ENCODE peak calls at places on chromosomes 11 and 22, in five cellular contexts. J, R, K, W and S are unnamed samples.

GRCh38 chr22:46815896-46816721 is 53.7 kb downstream of the TBC1D22A start:
- DNase-seq in J (peak), R (no peak), K (no peak), W (no peak), S (peak)

GRCh38 chr22:25002241-25002985 is 49.9 kb downstream of the KIAA1671 start:
- DNase-seq in R (no peak), W (no peak), J (no peak), K (no peak), S (no peak)

GRCh38 chr22:18057568-18058209 is 20.1 kb upstream of the PEX26 start:
- DNase-seq in W (peak), K (no peak), R (peak), J (peak), S (no peak)

GRCh38 chr11:36376315-36376887 is 80.3 kb downstream of the PRR5L start:
- DNase-seq in W (no peak), J (peak), K (peak), R (peak), S (no peak)

GRCh38 chr11:108654994-108655631 is 9.8 kb upstream of the DDX10 start:
- DNase-seq in W (no peak), J (peak), K (peak), R (peak), S (peak)

GRCh38 chr22:44462246-44463015 is 35.6 kb downstream of the RTL6 start:
- DNase-seq in J (no peak), W (no peak), K (no peak), R (no peak), S (no peak)

GRCh38 chr11:105401269-105401809 is 208.5 kb upstream of the GRIA4 start:
- DNase-seq in J (no peak), W (no peak), R (no peak), K (peak), S (no peak)

GRCh38 chr11:120608760-120609211 is 97.2 kb downstream of the GRIK4 start:
- DNase-seq in R (no peak), K (no peak), J (no peak), W (no peak), S (no peak)

GRCh38 chr11:109421981-109422590 is at the start of gene C11orf87:
- DNase-seq in R (no peak), J (no peak), W (no peak), K (peak), S (no peak)

GRCh38 chr11:65558002-65558784 is at the start of gene LTBP3:
- DNase-seq in J (peak), W (no peak), R (peak), K (peak), S (peak)

GRCh38 chr11:44308256-44308922 is 1.6 kb downstream of the ALX4 start:
- DNase-seq in R (no peak), J (no peak), K (no peak), W (no peak), S (no peak)
- TF ChIP-seq RCOR1 in R (no peak), J (no peak), K (no peak), W (no peak), S (no peak)

DNA sequence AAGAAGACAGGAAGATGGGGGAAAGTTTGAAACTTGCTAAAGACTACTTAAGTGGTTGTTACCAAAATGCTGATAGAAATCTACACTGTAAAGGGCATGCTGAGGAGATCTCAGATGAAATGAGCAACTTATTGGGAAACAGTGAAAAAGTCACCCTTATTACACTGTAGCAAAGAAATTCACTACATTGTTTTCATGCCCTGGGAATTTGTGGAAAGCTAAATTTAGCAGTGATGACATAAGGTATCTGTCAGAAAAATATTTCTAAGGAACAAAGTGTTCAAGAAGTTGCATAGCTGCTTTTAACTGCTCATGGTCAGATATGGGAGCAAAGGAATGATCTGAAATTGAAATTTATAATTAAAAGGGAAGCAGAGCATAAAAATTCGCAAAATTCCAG is 702.4 kb upstream of the LRRC4C start:
- DNase-seq in W (no peak), J (no peak), R (no peak), K (no peak), S (no peak)
- TF ChIP-seq RCOR1 in W (no peak), J (no peak), R (no peak), K (no peak), S (no peak)

GRCh38 chr11:13450832-13451397 is 12.1 kb downstream of the BTBD10 start:
- DNase-seq in R (no peak), J (no peak), W (no peak), K (no peak), S (no peak)
- TF ChIP-seq RCOR1 in R (no peak), J (no peak), W (no peak), K (no peak), S (no peak)

GRCh38 chr11:47478651-47479329 is 29.9 kb upstream of the RAPSN start:
- DNase-seq in J (no peak), W (no peak), K (no peak), R (no peak), S (no peak)

GRCh38 chr11:47480762-47481161 is 31.8 kb upstream of the RAPSN start:
- DNase-seq in K (no peak), J (no peak), W (no peak), R (no peak), S (no peak)

GRCh38 chr11:47477323-47477722 is 28.4 kb upstream of the RAPSN start:
- DNase-seq in J (peak), R (no peak), W (no peak), K (no peak), S (no peak)
- TF ChIP-seq RCOR1 in J (no peak), R (no peak), W (no peak), K (no peak), S (no peak)

DNA sequence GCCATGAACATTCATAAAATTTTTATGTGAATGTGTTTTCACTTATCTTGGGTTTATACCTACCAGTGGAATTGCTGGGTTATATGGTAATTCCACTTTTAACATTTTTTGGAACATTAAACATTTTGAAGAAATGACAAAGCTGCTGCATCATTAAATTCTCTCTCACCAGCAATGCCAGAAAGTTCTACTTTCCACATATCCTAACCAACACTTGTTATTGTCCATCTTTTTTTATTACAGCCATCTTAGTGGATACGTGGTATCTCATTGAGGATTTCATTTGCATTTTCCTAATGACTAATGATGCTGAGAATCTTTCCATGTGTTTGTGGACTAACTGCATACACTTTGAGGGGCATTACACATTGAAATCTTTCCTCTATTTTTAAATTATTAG is 122.6 kb downstream of the SIK3 start:
- DNase-seq in K (no peak), J (no peak), R (no peak), W (no peak), S (no peak)
- TF ChIP-seq RCOR1 in K (no peak), J (no peak), R (no peak), W (no peak), S (no peak)

GRCh38 chr11:131749100-131749499 is 378.7 kb downstream of the NTM start:
- DNase-seq in J (peak), W (no peak), K (no peak), R (no peak), S (no peak)
- TF ChIP-seq RCOR1 in J (no peak), W (no peak), K (no peak), R (no peak), S (no peak)

GRCh38 chr11:68212421-68213134 is 518 bp downstream of the KMT5B start:
- DNase-seq in J (peak), W (no peak), K (peak), R (peak), S (peak)
- TF ChIP-seq RCOR1 in J (no peak), W (no peak), K (no peak), R (no peak), S (no peak)